ENCODE peak calls at places on chromosomes 16 and 17, in four cellular contexts. W, S, Y and R are unnamed samples.

GRCh38 chr17:78722101-78722761 is 59.8 kb downstream of the CYTH1 start:
- DNase-seq in S (peak; percentile 38), W (no peak), Y (no peak), R (no peak)

GRCh38 chr17:36715951-36716350 is 114.6 kb downstream of the MRM1 start:
- DNase-seq in S (no peak), Y (no peak), W (no peak), R (no peak)

GRCh38 chr17:27294689-27295630 is 1.0 kb downstream of the WSB1 start:
- DNase-seq in Y (peak; percentile 94), W (no peak), S (peak; percentile 82), R (peak; percentile 28)

GRCh38 chr16:22813223-22813945 is 578 bp upstream of the HS3ST2 start:
- DNase-seq in W (peak; percentile 52), S (peak; percentile 94), Y (no peak), R (no peak)

GRCh38 chr16:21301168-21301894 is 23.2 kb upstream of the CRYM start:
- DNase-seq in Y (no peak), W (peak; percentile 85), S (peak; percentile 75), R (no peak)

GRCh38 chr17:5191541-5192417 is at the start of gene ZNF594:
- DNase-seq in Y (peak; percentile 98), W (peak; percentile 95), S (peak; percentile 96), R (peak; percentile 98)

GRCh38 chr16:88599092-88599733 is 29.0 kb downstream of the ZC3H18 start:
- DNase-seq in W (no peak), Y (peak; percentile 92), S (no peak), R (no peak)

GRCh38 chr16:66167564-66168291 is 198.8 kb upstream of the CDH5 start:
- DNase-seq in Y (no peak), W (no peak), S (peak; percentile 15), R (no peak)

GRCh38 chr16:23464196-23464595 is 11.2 kb upstream of the COG7 start:
- DNase-seq in S (no peak), W (no peak), Y (no peak), R (no peak)

GRCh38 chr17:11331790-11332526 is 90.9 kb downstream of the SHISA6 start:
- DNase-seq in Y (peak; percentile 84), W (no peak), S (peak; percentile 26), R (no peak)

GRCh38 chr17:30095507-30096244 is 20.9 kb upstream of the NSRP1 start:
- DNase-seq in S (peak; percentile 64), W (no peak), Y (peak; percentile 42), R (no peak)

GRCh38 chr16:20744922-20745440 is 3.4 kb upstream of the THUMPD1 start:
- DNase-seq in Y (peak; percentile 45), W (no peak), S (no peak), R (no peak)

GRCh38 chr16:66658143-66658859 is 38.2 kb downstream of the CMTM4 start:
- DNase-seq in Y (no peak), S (no peak), W (no peak), R (no peak)

GRCh38 chr16:28984619-28985135 is at the start of gene LAT:
- DNase-seq in S (no peak), W (no peak), Y (no peak), R (peak; percentile 87)

GRCh38 chr17:81961554-81962498 is 839 bp upstream of the NOTUM start:
- DNase-seq in S (peak; percentile 53), W (no peak), Y (no peak), R (no peak)

GRCh38 chr17:16328997-16329396 is 24.3 kb downstream of the CENPV start:
- DNase-seq in Y (no peak), W (no peak), S (peak; percentile 8), R (no peak)

GRCh38 chr16:86283944-86284343 is 226.4 kb upstream of the FOXF1 start:
- DNase-seq in Y (no peak), S (no peak), W (peak; percentile 18), R (no peak)

GRCh38 chr16:81863630-81864352 is 84.7 kb downstream of the PLCG2 start:
- DNase-seq in S (peak; percentile 33), Y (no peak), W (no peak), R (no peak)

GRCh38 chr16:50182441-50182840 is 29.3 kb downstream of the TENT4B start:
- DNase-seq in S (no peak), Y (no peak), W (no peak), R (no peak)
- H3K4me3 ChIP-seq in S (no peak overlapping the region), Y (no peak overlapping the region), W (no peak overlapping the region), R (no peak overlapping the region)

DNA sequence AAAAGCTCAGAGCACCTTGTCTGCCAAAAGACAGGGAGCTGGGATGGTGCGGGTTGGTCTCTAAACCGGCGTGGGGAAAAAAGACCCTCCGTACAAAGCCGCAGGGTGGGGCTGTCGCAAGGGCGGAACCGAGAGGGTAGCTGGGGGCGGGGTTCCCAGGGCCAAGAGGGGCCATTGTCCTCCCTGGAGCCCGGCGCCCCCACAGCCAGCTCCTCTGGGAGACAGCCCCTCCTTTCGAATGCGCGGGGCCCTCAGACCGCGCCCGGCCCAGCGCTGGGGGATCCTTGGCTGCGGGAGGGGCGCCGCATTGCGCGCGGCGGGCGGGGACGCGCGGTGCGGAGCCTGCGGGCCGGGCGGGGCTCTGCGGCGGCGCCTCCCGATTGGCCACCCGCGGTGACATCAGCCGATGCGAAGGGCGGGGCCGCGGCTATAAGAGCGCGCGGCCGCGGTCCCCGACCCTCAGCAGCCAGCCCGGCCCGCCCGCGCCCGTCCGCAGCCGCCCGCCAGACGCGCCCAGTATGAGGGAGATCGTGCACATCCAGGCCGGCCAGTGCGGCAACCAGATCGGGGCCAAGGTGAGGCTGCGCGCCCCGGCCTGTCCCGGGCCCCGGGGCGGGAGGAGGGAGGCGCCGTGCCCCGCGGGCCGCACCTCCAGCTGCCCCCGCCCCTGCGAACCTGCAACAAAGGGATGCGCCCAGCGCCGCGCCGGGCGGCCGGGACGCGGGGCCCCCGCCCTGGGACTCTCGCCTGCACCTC is at the start of gene TUBB3:
- DNase-seq in S (peak; percentile 95), Y (no peak), W (peak; percentile 77), R (no peak)
- H3K4me1 ChIP-seq in S (peaks cover 40% of the 10 kb centered on the region), Y (peaks cover 69% of the 10 kb centered on the region), W (peaks cover 4% of the 10 kb centered on the region), R (peaks cover 49% of the 10 kb centered on the region)

DNA sequence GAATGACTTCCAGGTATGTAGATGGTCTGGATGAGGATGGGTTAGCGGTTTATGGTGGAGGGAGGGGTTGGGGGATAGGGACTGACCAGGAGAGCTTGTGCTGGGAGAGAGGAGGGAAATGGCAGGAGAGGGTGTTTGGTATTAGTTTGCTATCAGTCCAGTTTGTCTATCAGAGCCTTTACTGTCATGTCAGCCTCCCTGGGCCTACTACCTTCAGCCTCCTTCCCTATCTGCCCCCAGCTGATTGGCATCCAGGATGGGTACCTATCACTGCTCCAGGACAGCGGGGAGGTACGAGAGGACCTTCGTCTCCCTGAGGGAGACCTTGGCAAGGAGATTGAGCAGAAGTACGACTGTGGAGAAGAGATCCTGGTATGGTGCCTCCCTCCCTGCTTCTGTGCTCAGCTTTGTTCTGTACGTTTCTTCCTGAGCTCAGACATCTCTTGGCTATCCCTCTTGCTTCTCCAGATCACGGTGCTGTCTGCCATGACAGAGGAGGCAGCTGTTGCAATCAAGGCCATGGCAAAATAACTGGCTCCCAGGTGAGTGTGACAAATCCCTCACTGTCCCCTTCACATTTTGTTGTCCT is 3.8 kb downstream of the EIF5A start:
- DNase-seq in S (no peak), Y (no peak), W (no peak), R (no peak)
- H3K27ac ChIP-seq in S (no peak overlapping the region), Y (peak overlapping the region; percentile 10), W (no peak overlapping the region), R (no peak overlapping the region)

GRCh38 chr16:4611337-4612023 is 3.2 kb downstream of the UBALD1 start:
- DNase-seq in W (no peak), S (no peak), Y (no peak), R (no peak)

GRCh38 chr16:4610011-4611005 is 4.4 kb downstream of the UBALD1 start:
- DNase-seq in S (no peak), Y (no peak), W (no peak), R (no peak)

GRCh38 chr16:4613636-4614570 is 785 bp downstream of the UBALD1 start:
- DNase-seq in S (peak; percentile 70), Y (no peak), W (no peak), R (no peak)

GRCh38 chr16:4612977-4613635 is 1.6 kb downstream of the UBALD1 start:
- DNase-seq in Y (no peak), W (no peak), S (no peak), R (no peak)

GRCh38 chr16:4612474-4612931 is 2.2 kb downstream of the UBALD1 start:
- DNase-seq in W (no peak), S (peak; percentile 49), Y (no peak), R (no peak)
- H3K4me3 ChIP-seq in W (no peak overlapping the region), S (no peak overlapping the region), Y (peak overlapping the region; percentile 98), R (no peak overlapping the region)